ENCODE peak calls at places on chromosomes 5 and 9, in ten cellular contexts. W is stimulated activated CD8-positive, alpha-beta memory T cell treated with anti-CD3 and anti-CD28 coated beads, Interleukin-2, amount 100 ng/mL, for 1 hour; T is anterior cingulate cortex; L is activated naive CD4-positive, alpha-beta T cell treated with anti-CD3 and anti-CD28 coated beads, Interleukin-2, amount 10 ng/mL, durations not matched to agents 7 days and 5 days; U is coronary artery; V is stimulated activated naive CD4-positive, alpha-beta T cell; E is esophagus squamous epithelium; Y is sciatic nerve; I is thyroid gland; S is PC-3. F is an unnamed sample.

GRCh38 chr9:28031521-28032177 is 458.4 kb upstream of the C9orf72 start:
- DNase-seq in W (no peak), I (no peak), T (no peak), S (no peak), V (no peak), L (no peak), E (no peak), U (no peak), Y (no peak), F (no peak)

GRCh38 chr5:116970318-116970717 is 395.7 kb upstream of the SEMA6A start:
- DNase-seq in E (no peak), U (no peak), W (no peak), T (no peak), L (no peak), Y (no peak), V (no peak), I (no peak), S (no peak), F (no peak)

GRCh38 chr5:111960466-111961215 is 203.6 kb upstream of the NREP start:
- DNase-seq in S (peak; percentile 44), L (no peak), I (no peak), W (no peak), Y (no peak), T (no peak), V (no peak), U (no peak), E (no peak), F (no peak)

GRCh38 chr5:66242050-66242449 is 98.0 kb downstream of the SREK1 start:
- DNase-seq in V (no peak), E (no peak), I (no peak), Y (no peak), L (no peak), T (no peak), U (no peak), S (peak; percentile 40), W (no peak), F (no peak)

GRCh38 chr5:69444127-69444754 is 29.3 kb downstream of the MARVELD2 start:
- DNase-seq in W (no peak), V (no peak), I (peak; percentile 66), E (no peak), L (no peak), T (no peak), U (no peak), S (no peak), Y (no peak), F (no peak)

GRCh38 chr5:81065492-81065891 is 105.3 kb downstream of the RASGRF2 start:
- DNase-seq in W (no peak), I (no peak), T (no peak), Y (no peak), S (no peak), L (no peak), V (no peak), U (no peak), E (no peak), F (no peak)

GRCh38 chr5:177553671-177554429 is 513 bp downstream of the FAM193B start:
- DNase-seq in L (peak; percentile 66), I (peak; percentile 30), T (peak; percentile 47), V (peak; percentile 44), Y (peak; percentile 80), S (no peak), W (peak; percentile 9), E (no peak), U (no peak), F (no peak)

GRCh38 chr5:140054086-140054689 is 11.1 kb upstream of the NRG2 start:
- DNase-seq in V (no peak), T (no peak), Y (no peak), I (peak; percentile 58), W (no peak), S (no peak), U (no peak), E (no peak), L (no peak), F (no peak)

GRCh38 chr5:135571210-135571609 is 7.6 kb downstream of the CXCL14 start:
- DNase-seq in E (no peak), V (no peak), T (no peak), U (no peak), W (no peak), I (no peak), S (no peak), Y (no peak), L (no peak), F (no peak)

GRCh38 chr9:89655990-89656657 is 51.3 kb downstream of the GADD45G start:
- DNase-seq in W (no peak), U (no peak), V (no peak), L (peak; percentile 64), I (peak; percentile 42), S (no peak), E (no peak), T (no peak), Y (peak; percentile 56), F (no peak)